ENCODE peak calls at places on chromosomes 16 and 17, in six cellular contexts. Q is NCI-H460, Z is GM04504, F is suprapubic skin, L is AG20443, A is T-helper 1 cell. M is an unnamed sample.

GRCh38 chr16:70433456-70434103 is 5.3 kb downstream of the ST3GAL2 start:
- DNase-seq in L (peak), F (peak), A (no peak), Q (no peak), Z (peak), M (peak)

GRCh38 chr17:83203073-83203471 is 123.7 kb downstream of the METRNL start:
- DNase-seq in A (no peak), Q (no peak), L (peak), Z (peak), F (peak), M (peak)

GRCh38 chr17:41624208-41625101 is at the start of gene KRT17:
- DNase-seq in A (no peak), F (peak), Q (no peak), Z (no peak), L (no peak), M (no peak)

GRCh38 chr17:4166419-4166818 is 23.4 kb downstream of the CYB5D2 start:
- DNase-seq in A (no peak), L (no peak), F (no peak), Q (no peak), Z (no peak), M (no peak)

GRCh38 chr16:53768167-53768566 is 64.2 kb downstream of the FTO start:
- DNase-seq in F (no peak), L (no peak), A (no peak), Z (no peak), Q (no peak), M (no peak)

GRCh38 chr17:82301916-82302497 is 15.4 kb downstream of the CD7 start:
- DNase-seq in Q (no peak), A (no peak), F (no peak), Z (no peak), L (no peak), M (no peak)

GRCh38 chr17:45032150-45032493 is 19.3 kb downstream of the DCAKD start:
- DNase-seq in A (no peak), Z (no peak), F (no peak), L (no peak), Q (no peak), M (no peak)

GRCh38 chr17:18364166-18364565 is 816 bp upstream of the SHMT1 start:
- DNase-seq in Z (no peak), F (no peak), A (no peak), L (no peak), Q (no peak), M (no peak)

GRCh38 chr17:39679521-39680192 is 8.2 kb downstream of the PGAP3 start:
- DNase-seq in Z (no peak), Q (no peak), L (no peak), F (peak), A (no peak), M (no peak)

GRCh38 chr17:67044940-67045339 is 586 bp downstream of the CACNG1 start:
- DNase-seq in A (no peak), Q (no peak), Z (no peak), L (no peak), F (no peak), M (peak)

GRCh38 chr16:70151391-70151790 is 22.2 kb upstream of the CLEC18C start:
- DNase-seq in Z (no peak), Q (no peak), L (peak), F (no peak), A (no peak), M (no peak)

GRCh38 chr16:19075511-19075910 is 8.1 kb downstream of the COQ7 start:
- DNase-seq in Q (no peak), L (no peak), F (no peak), A (no peak), Z (no peak), M (no peak)

GRCh38 chr17:28426081-28426519 is 20.1 kb upstream of the SLC46A1 start:
- DNase-seq in Z (no peak), A (no peak), Q (no peak), L (peak), F (no peak), M (no peak)

GRCh38 chr17:42979511-42980273 is at the start of gene PTGES3L:
- DNase-seq in F (no peak), Z (no peak), A (no peak), L (peak), Q (no peak), M (peak)